ENCODE peak calls at places on chromosomes 6 and 20, in seven cellular contexts. R is GM23338, L is hepatocyte, Y is neural progenitor cell, Z is PC-3, X is HCT116, U is MM.1S. O is an unnamed sample.

GRCh38 chr6:140107216-140107615 is 732.8 kb upstream of the CITED2 start:
- DNase-seq in X (no peak), R (no peak), Y (no peak), U (no peak), Z (no peak), L (no peak), O (no peak)

GRCh38 chr6:26022737-26023136 is 60.1 kb downstream of the TRIM38 start:
- DNase-seq in Y (no peak), L (no peak), X (no peak), U (no peak), Z (no peak), R (no peak), O (no peak)

GRCh38 chr20:24106155-24106800 is 117.7 kb upstream of the GGTLC1 start:
- DNase-seq in X (no peak), U (no peak), L (no peak), Y (no peak), Z (peak), R (no peak), O (no peak)

GRCh38 chr6:157823523-157824370 is 701 bp downstream of the SNX9 start:
- DNase-seq in R (peak), U (no peak), X (peak), L (peak), Y (peak), Z (peak), O (peak)

GRCh38 chr6:135941275-135941674 is 89.8 kb downstream of the PDE7B start:
- DNase-seq in L (no peak), Y (no peak), Z (peak), U (no peak), X (no peak), R (no peak), O (peak)

GRCh38 chr6:15244605-15245360 is 1.1 kb upstream of the JARID2 start:
- DNase-seq in R (peak), U (peak), L (peak), Z (peak), X (no peak), Y (peak), O (peak)

GRCh38 chr6:71205336-71205956 is 83.2 kb upstream of the OGFRL1 start:
- DNase-seq in X (no peak), R (no peak), L (no peak), U (no peak), Z (no peak), Y (no peak), O (peak)

GRCh38 chr6:18088419-18089296 is 33.8 kb downstream of the NHLRC1 start:
- DNase-seq in X (no peak), U (no peak), Z (no peak), L (no peak), R (no peak), Y (no peak), O (no peak)

GRCh38 chr6:157759028-157759427 is 64.0 kb upstream of the SNX9 start:
- DNase-seq in L (no peak), Z (peak), X (no peak), U (no peak), Y (no peak), R (no peak), O (no peak)

GRCh38 chr6:118216751-118217150 is 309.7 kb downstream of the SLC35F1 start:
- DNase-seq in R (no peak), Z (peak), L (no peak), Y (no peak), U (no peak), X (no peak), O (peak)

GRCh38 chr6:157982580-157983438 is 1.1 kb downstream of the SYNJ2 start:
- DNase-seq in X (no peak), U (peak), Y (peak), L (no peak), Z (peak), R (peak), O (peak)

GRCh38 chr6:138086573-138087196 is 20.5 kb downstream of the PERP start:
- DNase-seq in Y (no peak), U (no peak), Z (peak), X (peak), R (peak), L (peak), O (no peak)

GRCh38 chr6:122798099-122798641 is 9.1 kb downstream of the SMPDL3A start:
- DNase-seq in X (peak), R (no peak), U (no peak), L (peak), Z (peak), Y (no peak), O (peak)

GRCh38 chr6:97203343-97203742 is 79.7 kb downstream of the MMS22L start:
- DNase-seq in Y (peak), X (no peak), Z (no peak), R (no peak), L (peak), U (no peak), O (no peak)

GRCh38 chr6:97205936-97206335 is 77.1 kb downstream of the MMS22L start:
- DNase-seq in Y (peak), X (no peak), U (no peak), R (peak), Z (no peak), L (no peak), O (no peak)

GRCh38 chr6:97207383-97207782 is 75.6 kb downstream of the MMS22L start:
- DNase-seq in X (no peak), U (no peak), Z (no peak), R (no peak), L (no peak), Y (no peak), O (no peak)
- TF ChIP-seq EZH2phosphoT487 in X (no peak), U (no peak), Z (no peak), R (no peak), L (no peak), Y (no peak), O (no peak)

DNA sequence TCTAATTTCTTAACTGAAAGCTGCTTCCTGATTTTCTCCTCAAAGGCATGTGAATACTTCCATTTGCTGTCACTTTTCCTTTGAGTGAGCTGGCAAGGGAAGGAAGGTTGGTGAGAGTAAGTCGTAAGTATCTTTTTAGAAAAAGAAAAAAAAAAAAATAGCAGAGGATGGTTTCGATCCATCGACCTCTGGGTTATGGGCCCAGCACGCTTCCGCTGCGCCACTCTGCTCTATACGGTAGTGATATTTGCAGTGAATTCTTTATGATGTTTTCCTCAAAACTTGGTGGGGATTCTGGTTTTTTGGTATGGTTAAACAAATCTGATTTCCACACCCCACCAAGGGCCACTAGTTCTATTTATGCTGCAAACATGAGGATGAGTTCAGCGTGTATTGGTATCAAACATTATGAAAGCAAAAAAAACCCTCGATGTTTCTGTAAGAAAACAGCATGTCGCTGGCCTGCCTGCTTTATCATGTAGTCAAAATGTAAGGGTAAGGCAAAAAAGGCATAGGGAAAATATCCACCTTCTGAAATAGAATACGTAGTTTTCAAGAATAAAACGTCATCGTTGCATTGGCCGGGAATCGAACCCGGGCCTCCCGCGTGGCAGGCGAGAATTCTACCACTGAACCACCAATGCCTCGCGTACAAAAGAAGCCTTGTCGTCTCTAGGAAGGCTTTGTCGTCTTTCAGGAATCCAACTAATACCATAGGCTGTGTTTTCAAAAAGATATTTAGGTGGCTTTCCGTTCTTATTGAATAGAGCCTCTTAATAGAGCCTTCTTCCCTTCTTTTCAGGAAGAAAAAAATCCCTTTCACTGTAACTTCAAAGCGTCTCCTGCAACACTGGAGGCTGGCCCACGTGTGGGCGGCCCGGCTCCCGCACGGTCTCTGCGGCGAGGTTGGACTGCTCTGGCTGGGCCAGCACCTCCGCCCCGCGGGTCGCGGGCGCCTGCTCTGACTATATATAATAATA is 9.6 kb downstream of the OR2B2 start:
- DNase-seq in L (peak), X (peak), Y (peak), R (peak), U (peak), Z (peak), O (peak)
- TF ChIP-seq EZH2 in L (no peak), X (no peak), Y (no peak), R (no peak), U (no peak), Z (no peak), O (no peak)

GRCh38 chr6:134537146-134537555 is 219.2 kb upstream of the SGK1 start:
- DNase-seq in R (no peak), L (no peak), Y (no peak), X (peak), Z (peak), U (no peak), O (peak)

GRCh38 chr6:134532694-134533624 is 215.0 kb upstream of the SGK1 start:
- DNase-seq in Y (no peak), X (no peak), R (no peak), Z (no peak), U (no peak), L (no peak), O (no peak)

GRCh38 chr6:134534708-134535149 is 216.8 kb upstream of the SGK1 start:
- DNase-seq in Y (no peak), R (no peak), Z (peak), L (no peak), U (no peak), X (no peak), O (peak)

GRCh38 chr6:134533991-134534390 is 216.1 kb upstream of the SGK1 start:
- DNase-seq in U (no peak), Z (no peak), Y (no peak), R (no peak), L (no peak), X (no peak), O (no peak)

DNA sequence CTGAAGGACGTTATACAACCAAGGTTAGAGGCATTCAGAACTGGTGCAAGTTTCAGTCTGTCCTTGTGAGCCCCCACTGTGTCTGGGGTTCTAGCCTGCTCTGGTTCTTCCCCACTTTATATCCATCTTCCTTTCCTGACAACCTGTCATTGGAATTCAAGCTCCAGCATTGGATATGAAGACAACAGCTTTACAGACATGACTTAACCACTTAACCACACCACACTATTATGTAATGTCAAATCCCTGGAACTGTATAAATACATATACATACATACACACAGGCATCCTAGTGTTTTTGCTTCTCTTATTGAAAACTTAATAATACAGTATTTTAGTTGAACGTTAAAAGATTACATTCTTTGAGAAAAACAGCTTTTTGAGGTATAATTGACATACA is 217.9 kb upstream of the SGK1 start:
- DNase-seq in R (no peak), X (no peak), U (no peak), Z (peak), L (no peak), Y (no peak), O (no peak)
- TF ChIP-seq EZH2phosphoT487 in R (no peak), X (no peak), U (no peak), Z (no peak), L (no peak), Y (no peak), O (no peak)

DNA sequence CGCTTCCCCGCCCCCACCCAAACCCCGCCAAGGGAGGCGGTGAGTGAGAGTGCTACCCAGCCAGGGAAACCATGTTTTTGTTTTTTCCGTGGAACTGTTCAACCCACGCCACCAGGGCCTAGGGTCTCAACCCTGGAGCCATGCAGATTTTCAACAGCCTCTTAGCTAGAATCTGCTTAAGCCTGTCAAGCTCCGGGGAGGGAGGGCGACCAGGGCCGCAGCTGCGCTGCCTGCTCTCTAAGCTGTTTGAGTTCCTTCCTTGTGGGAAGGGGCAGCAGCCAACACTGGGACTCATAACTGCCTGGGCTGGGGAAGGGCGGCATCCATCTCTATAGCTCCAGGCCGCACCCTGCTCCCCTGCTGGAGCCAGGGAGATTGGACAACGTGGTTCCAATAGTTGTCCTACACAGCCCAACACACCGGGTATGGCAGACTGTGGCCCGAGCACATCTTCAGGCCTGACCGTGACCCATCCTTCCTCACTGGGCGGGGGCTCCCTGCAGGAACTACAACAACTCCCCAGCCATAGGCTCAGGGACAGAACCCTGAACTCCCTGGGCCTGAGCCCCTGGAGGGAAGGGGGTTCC is 1065.7 kb upstream of the MANEA start:
- DNase-seq in L (no peak), Z (no peak), X (no peak), U (no peak), R (no peak), Y (no peak), O (no peak)
- TF ChIP-seq EZH2 in L (no peak), Z (no peak), X (no peak), U (no peak), R (no peak), Y (no peak), O (no peak)

GRCh38 chr20:47678536-47678935 is 106.7 kb downstream of the SULF2 start:
- DNase-seq in Z (no peak), L (no peak), X (no peak), R (no peak), Y (no peak), U (no peak), O (no peak)

GRCh38 chr20:47681977-47682812 is 103.1 kb downstream of the SULF2 start:
- DNase-seq in Y (no peak), R (no peak), Z (no peak), X (no peak), L (peak), U (no peak), O (peak)

GRCh38 chr20:47679462-47679861 is 105.8 kb downstream of the SULF2 start:
- DNase-seq in Y (no peak), R (no peak), L (no peak), X (no peak), U (no peak), Z (no peak), O (no peak)

GRCh38 chr20:47682916-47683315 is 102.4 kb downstream of the SULF2 start:
- DNase-seq in U (no peak), X (no peak), R (no peak), Z (no peak), L (no peak), Y (no peak), O (no peak)

GRCh38 chr20:47680804-47681529 is 104.3 kb downstream of the SULF2 start:
- DNase-seq in L (no peak), Z (peak), X (no peak), Y (no peak), U (no peak), R (no peak), O (no peak)
- TF ChIP-seq EZH2phosphoT487 in L (no peak), Z (no peak), X (no peak), Y (no peak), U (no peak), R (no peak), O (no peak)

DNA sequence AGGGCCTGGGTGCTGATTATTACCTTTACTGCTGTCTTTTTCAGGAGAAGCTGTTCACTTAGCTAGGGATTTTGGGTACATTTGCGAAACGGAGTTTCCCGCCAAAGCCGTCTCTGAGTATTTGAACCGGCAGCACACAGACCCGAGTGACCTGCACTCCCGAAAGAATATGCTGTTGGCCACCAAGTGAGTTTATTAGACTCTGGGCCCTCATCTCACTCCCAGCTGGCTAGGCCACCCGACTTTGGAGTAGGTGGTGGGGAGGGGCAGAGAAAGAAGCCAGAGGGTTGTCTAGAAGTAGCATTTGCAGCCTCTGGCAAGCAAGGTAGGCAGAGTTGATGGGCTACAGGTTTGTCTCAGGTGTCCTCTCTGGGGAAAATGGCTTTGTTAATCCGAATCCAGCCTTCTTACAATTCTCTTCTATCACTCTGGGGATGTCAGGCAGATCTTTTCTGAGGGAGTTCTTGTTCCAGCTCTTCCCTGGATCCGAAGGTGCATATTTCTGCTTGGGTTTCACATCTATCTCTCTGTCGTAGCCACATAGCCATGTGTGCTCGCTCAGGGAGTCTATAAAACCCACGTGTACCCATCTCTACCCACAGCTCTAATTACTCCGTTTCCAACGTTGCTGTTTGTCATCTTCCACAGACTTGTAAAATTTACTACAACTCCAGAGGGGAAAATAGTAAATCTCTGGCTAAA is 21.6 kb downstream of the TFAP2B start:
- DNase-seq in U (no peak), R (no peak), X (no peak), Z (no peak), L (no peak), Y (no peak), O (no peak)
- TF ChIP-seq EZH2 in U (no peak), R (peak), X (no peak), Z (no peak), L (no peak), Y (peak), O (no peak)

DNA sequence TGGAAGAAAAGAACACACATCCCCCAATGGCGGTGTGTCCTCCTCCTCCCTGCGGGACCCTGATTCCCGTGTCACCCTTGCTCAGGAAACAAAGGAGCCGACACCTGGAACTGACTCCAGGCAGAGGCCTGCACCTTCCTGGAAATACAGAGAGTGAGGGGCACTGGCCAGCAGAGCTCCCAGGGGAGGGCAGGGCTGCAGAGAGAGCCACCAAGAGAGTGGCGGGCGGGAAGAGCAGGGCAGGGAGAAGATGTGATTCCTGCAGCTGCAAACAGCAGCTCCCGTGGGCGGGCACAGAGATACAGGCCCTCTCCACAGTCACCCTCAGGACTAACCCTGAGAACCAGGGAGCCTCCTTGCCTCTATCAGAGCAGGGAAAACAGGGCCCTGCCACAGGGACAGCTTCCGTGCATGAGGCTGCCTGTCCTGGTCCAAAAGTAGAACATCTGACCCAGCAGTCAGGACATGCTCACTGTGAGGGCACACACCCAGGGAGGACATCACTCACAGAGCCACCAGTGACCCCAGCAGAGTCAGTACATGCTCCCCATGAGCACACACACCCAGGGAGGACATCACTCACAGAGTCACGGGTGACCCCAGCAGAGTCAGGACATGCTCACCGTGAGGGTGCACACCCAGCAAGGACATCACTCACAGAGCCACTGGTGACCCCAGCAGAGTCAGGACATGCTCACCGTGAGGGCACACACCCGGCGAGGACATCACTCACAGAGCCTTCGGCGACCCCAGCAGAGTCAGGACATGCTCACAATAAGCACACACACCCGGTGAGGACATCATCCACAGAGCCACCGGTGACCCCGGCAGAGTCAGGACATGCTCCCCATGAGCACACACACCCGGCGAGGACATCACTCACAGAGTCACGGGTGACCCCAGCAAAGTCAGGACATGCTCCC is 193.1 kb downstream of the DLL1 start:
- DNase-seq in L (no peak), X (no peak), R (no peak), U (no peak), Y (no peak), Z (no peak), O (no peak)
- TF ChIP-seq EZH2phosphoT487 in L (no peak), X (no peak), R (no peak), U (no peak), Y (no peak), Z (no peak), O (no peak)

GRCh38 chr6:41548098-41548840 is 2.1 kb downstream of the FOXP4 start:
- DNase-seq in L (peak), X (no peak), Y (no peak), Z (no peak), R (peak), U (no peak), O (no peak)
- TF ChIP-seq EZH2 in L (no peak), X (no peak), Y (peak), Z (no peak), R (peak), U (no peak), O (no peak)

O was measured in GM23248.